ENCODE peak calls at places on chromosomes 13 and 19, in ten cellular contexts. S, C, Y, O, H, W, G, P, M and Q are unnamed samples.

GRCh38 chr13:52405767-52406494 is at the start of gene THSD1:
- DNase-seq in Y (no peak), G (peak; percentile 27), W (no peak), M (no peak), O (peak; percentile 66), C (peak; percentile 78), H (no peak), P (peak; percentile 11), S (no peak), Q (peak; percentile 88)

GRCh38 chr19:8459520-8460260 is 14.9 kb downstream of the HNRNPM start:
- DNase-seq in W (no peak), M (no peak), P (peak; percentile 53), G (no peak), S (no peak), O (no peak), Y (no peak), H (no peak), C (no peak), Q (no peak)

GRCh38 chr13:108944760-108945159 is 315.3 kb downstream of the MYO16 start:
- DNase-seq in Y (no peak), C (no peak), O (no peak), G (no peak), M (no peak), W (no peak), S (no peak), P (no peak), H (no peak), Q (no peak)

GRCh38 chr19:48913114-48913513 is 13.0 kb downstream of the NUCB1 start:
- DNase-seq in O (peak; percentile 41), H (no peak), G (peak; percentile 47), C (no peak), S (no peak), M (no peak), P (peak; percentile 27), W (no peak), Y (no peak), Q (no peak)

GRCh38 chr19:57025491-57025890 is 94.3 kb upstream of the USP29 start:
- DNase-seq in M (no peak), S (no peak), O (no peak), P (no peak), W (no peak), C (no peak), G (no peak), Y (no peak), H (no peak), Q (no peak)

GRCh38 chr19:46721269-46722003 is 4.5 kb upstream of the PRKD2 start:
- DNase-seq in O (no peak), P (no peak), M (no peak), G (no peak), W (no peak), Y (no peak), S (no peak), H (no peak), C (no peak), Q (no peak)

GRCh38 chr13:21825186-21825585 is 154.3 kb downstream of the FGF9 start:
- DNase-seq in W (no peak), S (no peak), M (no peak), C (no peak), G (no peak), O (no peak), P (no peak), H (no peak), Y (no peak), Q (no peak)

GRCh38 chr13:73466561-73466960 is 407.8 kb downstream of the KLF5 start:
- DNase-seq in Y (no peak), G (no peak), P (no peak), M (no peak), O (no peak), H (no peak), W (no peak), C (no peak), S (no peak), Q (no peak)

GRCh38 chr19:19656451-19657396 is 6.8 kb downstream of the ATP13A1 start:
- DNase-seq in O (no peak), S (no peak), W (no peak), G (no peak), Y (no peak), C (peak; percentile 1), M (no peak), H (no peak), P (no peak), Q (peak; percentile 73)

GRCh38 chr13:82675024-82675423 is 1207.2 kb downstream of the SLITRK1 start:
- DNase-seq in O (no peak), P (no peak), S (no peak), Y (no peak), H (no peak), G (no peak), M (no peak), C (no peak), W (no peak), Q (no peak)

GRCh38 chr13:26074706-26075105 is 22.9 kb upstream of the SHISA2 start:
- DNase-seq in H (no peak), P (peak; percentile 32), Y (no peak), W (no peak), S (no peak), G (no peak), O (no peak), C (no peak), M (no peak), Q (no peak)

GRCh38 chr13:92574499-92574898 is 652.1 kb upstream of the GPC6 start:
- DNase-seq in O (no peak), S (no peak), M (no peak), Y (no peak), P (no peak), W (no peak), C (no peak), H (no peak), G (no peak), Q (no peak)

GRCh38 chr19:19661141-19661674 is 2.3 kb downstream of the ATP13A1 start:
- DNase-seq in H (no peak), M (no peak), P (no peak), Y (no peak), C (no peak), G (no peak), W (no peak), S (no peak), O (no peak), Q (no peak)

GRCh38 chr19:19711934-19712828 is 20.7 kb downstream of the ZNF14 start:
- DNase-seq in C (no peak), H (no peak), W (no peak), G (no peak), P (no peak), O (no peak), S (no peak), M (no peak), Y (no peak), Q (no peak)

GRCh38 chr19:18259848-18260247 is 14.4 kb downstream of the IQCN start:
- DNase-seq in Y (no peak), M (no peak), P (no peak), W (no peak), G (no peak), H (no peak), S (no peak), O (no peak), C (no peak), Q (no peak)

GRCh38 chr13:74134777-74135305 is 637 bp upstream of the KLF12 start:
- DNase-seq in P (peak; percentile 38), M (no peak), S (no peak), W (peak; percentile 34), H (no peak), O (peak; percentile 67), C (peak; percentile 47), Y (peak; percentile 61), G (peak; percentile 85), Q (no peak)

GRCh38 chr19:47445937-47446402 is 25.7 kb downstream of the SLC8A2 start:
- DNase-seq in G (peak; percentile 51), H (no peak), W (peak; percentile 45), O (no peak), M (peak; percentile 37), S (no peak), Y (no peak), P (no peak), C (no peak), Q (peak; percentile 92)

GRCh38 chr19:52748336-52748950 is 13.6 kb upstream of the ZNF611 start:
- DNase-seq in Y (no peak), W (no peak), M (no peak), S (no peak), O (no peak), P (no peak), H (no peak), C (no peak), G (peak; percentile 14), Q (no peak)